ENCODE peak calls at places on chromosomes 13 and 19, in five cellular contexts. V is AG10803; W is AG20443; M is HFF-Myc; F is activated CD4-positive, alpha-beta memory T cell treated with anti-CD3 and anti-CD28 coated beads for 36 hours. H is an unnamed sample.

GRCh38 chr19:11984986-11985385 is 20.1 kb downstream of the ZNF763 start:
- DNase-seq in F (peak), W (no peak), V (no peak), M (no peak), H (no peak)

GRCh38 chr19:51921949-51922348 is 5.3 kb upstream of the ZNF613 start:
- DNase-seq in F (no peak), M (no peak), V (no peak), W (no peak), H (no peak)

GRCh38 chr13:29569253-29570057 is 26.0 kb downstream of the SLC7A1 start:
- DNase-seq in W (no peak), M (no peak), V (no peak), F (no peak), H (no peak)

GRCh38 chr13:27774651-27775050 is 17.6 kb upstream of the GSX1 start:
- DNase-seq in M (no peak), V (no peak), W (no peak), F (no peak), H (no peak)

GRCh38 chr19:5804516-5805464 is at the start of gene NRTN:
- DNase-seq in F (peak), V (no peak), W (peak), M (no peak), H (no peak)

GRCh38 chr13:52846567-52847321 is 1.7 kb downstream of the PCDH8 start:
- DNase-seq in M (no peak), F (peak), W (peak), V (peak), H (peak)

GRCh38 chr19:4586245-4586644 is 26.8 kb upstream of the SEMA6B start:
- DNase-seq in M (no peak), F (no peak), V (no peak), W (no peak), H (no peak)

GRCh38 chr13:88602786-88603777 is 931.9 kb downstream of the SLITRK5 start:
- DNase-seq in W (no peak), V (no peak), F (no peak), M (no peak), H (no peak)

GRCh38 chr13:62879071-62879470 is 1463.4 kb upstream of the PCDH20 start:
- DNase-seq in V (peak), W (no peak), F (no peak), M (peak), H (peak)

GRCh38 chr13:113977976-113978375 is 4.1 kb upstream of the C13orf46 start:
- DNase-seq in W (no peak), V (no peak), M (no peak), F (no peak), H (no peak)

GRCh38 chr19:55605207-55605636 is 225 bp upstream of the ZNF865 start:
- DNase-seq in V (peak), F (peak), M (peak), W (peak), H (peak)

GRCh38 chr19:29858000-29858596 is 46.3 kb downstream of the CCNE1 start:
- DNase-seq in F (peak), V (no peak), W (no peak), M (no peak), H (no peak)

GRCh38 chr13:41463823-41464602 is 6.7 kb downstream of the RGCC start:
- DNase-seq in M (no peak), W (no peak), V (no peak), F (peak), H (no peak)

GRCh38 chr13:73715910-73716257 is 418.3 kb downstream of the KLF12 start:
- DNase-seq in M (no peak), V (no peak), W (no peak), F (no peak), H (no peak)

GRCh38 chr19:30268601-30269000 is 103.6 kb upstream of the ZNF536 start:
- DNase-seq in F (no peak), W (no peak), V (no peak), M (no peak), H (no peak)

GRCh38 chr19:51258761-51259160 is 7.9 kb downstream of the SIGLECL1 start:
- DNase-seq in M (no peak), W (no peak), V (no peak), F (no peak), H (no peak)

GRCh38 chr13:103431880-103432279 is 365.7 kb upstream of the SLC10A2 start:
- DNase-seq in M (no peak), V (no peak), W (no peak), F (no peak), H (no peak)

GRCh38 chr13:72932250-72932649 is 126.6 kb upstream of the KLF5 start:
- DNase-seq in W (no peak), V (peak), M (no peak), F (no peak), H (no peak)

GRCh38 chr13:92460479-92460878 is 766.1 kb upstream of the GPC6 start:
- DNase-seq in W (no peak), V (no peak), F (no peak), M (no peak), H (no peak)

GRCh38 chr13:112241288-112241687 is 134.9 kb upstream of the SPACA7 start:
- DNase-seq in W (no peak), M (no peak), F (no peak), V (no peak), H (no peak)

GRCh38 chr13:97058896-97059295 is 64.6 kb upstream of the OXGR1 start:
- DNase-seq in M (no peak), V (no peak), F (no peak), W (peak), H (no peak)

GRCh38 chr19:35995655-35995993 is 636 bp downstream of the SDHAF1 start:
- DNase-seq in M (no peak), W (peak), F (peak), V (peak), H (peak)

GRCh38 chr19:359653-359925 is 15.0 kb upstream of the MIER2 start:
- DNase-seq in M (no peak), F (no peak), W (no peak), V (no peak), H (no peak)

GRCh38 chr13:99955747-99956472 is 15.7 kb downstream of the ZIC5 start:
- DNase-seq in M (no peak), V (peak), W (peak), F (no peak), H (peak)

GRCh38 chr19:47839913-47840312 is 18.2 kb downstream of the CRX start:
- DNase-seq in W (no peak), M (no peak), V (no peak), F (no peak), H (no peak)

GRCh38 chr13:98813993-98814392 is 61.5 kb upstream of the SLC15A1 start:
- DNase-seq in F (no peak), W (no peak), M (no peak), V (no peak), H (no peak)

GRCh38 chr13:59337070-59337469 is 826.7 kb downstream of the DIAPH3 start:
- DNase-seq in F (no peak), V (no peak), W (no peak), M (no peak), H (no peak)

GRCh38 chr19:5081441-5082161 is 112.7 kb downstream of the KDM4B start:
- DNase-seq in V (no peak), M (no peak), F (no peak), W (no peak), H (peak)

GRCh38 chr19:42251572-42251990 is 3.3 kb downstream of the ERF start:
- DNase-seq in V (no peak), W (no peak), M (no peak), F (no peak), H (no peak)

GRCh38 chr13:21632196-21632595 is 28.2 kb upstream of the MICU2 start:
- DNase-seq in F (no peak), M (no peak), V (no peak), W (no peak), H (no peak)

GRCh38 chr13:42892760-42893159 is 99.3 kb downstream of the EPSTI1 start:
- DNase-seq in W (peak), V (peak), M (no peak), F (no peak), H (peak)

GRCh38 chr19:22530042-22530441 is 104.1 kb upstream of the ZNF492 start:
- DNase-seq in W (no peak), V (no peak), M (no peak), F (no peak), H (no peak)

H was measured in AG08395.